ENCODE peak calls at places on chromosomes 13 and 19, in eight cellular contexts. O is HepG2, S is stomach, X is psoas muscle, E is SK-N-SH, Y is transverse colon, F is neural progenitor cell, H is heart left ventricle. P is an unnamed sample.

GRCh38 chr13:77919351-77920294 is 992 bp upstream of the EDNRB start:
- DNase-seq in Y (peak; percentile 21), O (no peak), X (peak; percentile 82), F (peak; percentile 69), E (peak; percentile 56), H (peak; percentile 59), S (no peak), P (peak; percentile 43)

GRCh38 chr19:56147307-56147706 is 6.2 kb downstream of the ZNF444 start:
- DNase-seq in X (no peak), S (no peak), E (no peak), Y (no peak), O (no peak), F (no peak), H (no peak), P (peak; percentile 51)

GRCh38 chr13:113751491-113751890 is 7.5 kb upstream of the TMEM255B start:
- DNase-seq in S (no peak), O (no peak), H (no peak), E (no peak), F (no peak), Y (no peak), X (no peak), P (no peak)

GRCh38 chr13:50156140-50156539 is 140.9 kb downstream of the KCNRG start:
- DNase-seq in F (no peak), O (peak; percentile 35), H (no peak), X (no peak), S (no peak), Y (no peak), E (no peak), P (no peak)

GRCh38 chr13:111130111-111130508 is 15.0 kb downstream of the ARHGEF7 start:
- DNase-seq in X (no peak), O (no peak), H (no peak), E (no peak), S (no peak), F (no peak), Y (no peak), P (no peak)

GRCh38 chr13:113351514-113352026 is 12.4 kb downstream of the GRTP1 start:
- DNase-seq in S (no peak), Y (no peak), F (no peak), X (peak; percentile 59), E (no peak), H (no peak), O (no peak), P (peak; percentile 96)

GRCh38 chr19:21498651-21499050 is 6.8 kb upstream of the ZNF429 start:
- DNase-seq in Y (no peak), H (no peak), S (no peak), F (no peak), E (no peak), O (no peak), X (no peak), P (no peak)

GRCh38 chr19:19343016-19343362 is 22.4 kb downstream of the MAU2 start:
- DNase-seq in E (no peak), X (no peak), O (no peak), F (no peak), H (no peak), S (no peak), Y (no peak), P (no peak)

GRCh38 chr19:48635263-48635965 is 1.8 kb downstream of the DBP start:
- DNase-seq in F (peak; percentile 90), H (peak; percentile 84), S (peak; percentile 75), X (peak; percentile 88), Y (peak; percentile 82), E (peak; percentile 89), O (no peak), P (peak; percentile 88)

GRCh38 chr19:34962281-34962944 is 1.6 kb downstream of the ZNF792 start:
- DNase-seq in H (peak; percentile 35), X (no peak), E (peak; percentile 72), Y (no peak), O (peak; percentile 86), F (no peak), S (no peak), P (no peak)

GRCh38 chr13:27403252-27403678 is 21.2 kb upstream of the GTF3A start:
- DNase-seq in F (peak; percentile 61), E (no peak), O (no peak), Y (no peak), H (no peak), X (no peak), S (no peak), P (no peak)

GRCh38 chr13:113999618-113999910 is 25.7 kb upstream of the C13orf46 start:
- DNase-seq in S (no peak), H (no peak), Y (no peak), F (no peak), E (no peak), X (peak; percentile 38), O (no peak), P (no peak)

GRCh38 chr19:58123354-58123753 is 25.3 kb upstream of the ZSCAN18 start:
- DNase-seq in H (no peak), O (no peak), F (peak; percentile 6), S (no peak), X (no peak), E (no peak), Y (no peak), P (no peak)

GRCh38 chr19:11058246-11059030 is 30.8 kb upstream of the LDLR start:
- DNase-seq in E (no peak), X (no peak), F (no peak), S (no peak), O (no peak), H (no peak), Y (no peak), P (no peak)

GRCh38 chr19:13398780-13399726 is 107.2 kb downstream of the CACNA1A start:
- DNase-seq in S (no peak), O (no peak), Y (no peak), H (no peak), E (no peak), X (no peak), F (no peak), P (no peak)

GRCh38 chr19:41575998-41576397 is at the start of gene CEACAM21:
- DNase-seq in H (peak; percentile 56), E (no peak), X (peak; percentile 64), F (no peak), Y (peak; percentile 66), S (peak; percentile 45), O (no peak), P (peak; percentile 34)

GRCh38 chr19:41577144-41577830 is 1.3 kb downstream of the CEACAM21 start:
- DNase-seq in X (no peak), Y (no peak), S (no peak), F (no peak), E (no peak), H (no peak), O (peak; percentile 27), P (no peak)

GRCh38 chr19:41578886-41579285 is 2.9 kb downstream of the CEACAM21 start:
- DNase-seq in S (no peak), X (no peak), H (no peak), Y (no peak), F (no peak), O (no peak), E (no peak), P (no peak)

GRCh38 chr19:41577833-41578232 is 1.9 kb downstream of the CEACAM21 start:
- DNase-seq in X (no peak), O (no peak), Y (no peak), S (no peak), F (no peak), E (no peak), H (no peak), P (no peak)
- H3K27ac ChIP-seq in X (no peak overlapping the region), O (no peak overlapping the region), Y (no peak overlapping the region), S (no peak overlapping the region), F (no peak overlapping the region), E (no peak overlapping the region), H (no peak overlapping the region), P (no peak overlapping the region)

DNA sequence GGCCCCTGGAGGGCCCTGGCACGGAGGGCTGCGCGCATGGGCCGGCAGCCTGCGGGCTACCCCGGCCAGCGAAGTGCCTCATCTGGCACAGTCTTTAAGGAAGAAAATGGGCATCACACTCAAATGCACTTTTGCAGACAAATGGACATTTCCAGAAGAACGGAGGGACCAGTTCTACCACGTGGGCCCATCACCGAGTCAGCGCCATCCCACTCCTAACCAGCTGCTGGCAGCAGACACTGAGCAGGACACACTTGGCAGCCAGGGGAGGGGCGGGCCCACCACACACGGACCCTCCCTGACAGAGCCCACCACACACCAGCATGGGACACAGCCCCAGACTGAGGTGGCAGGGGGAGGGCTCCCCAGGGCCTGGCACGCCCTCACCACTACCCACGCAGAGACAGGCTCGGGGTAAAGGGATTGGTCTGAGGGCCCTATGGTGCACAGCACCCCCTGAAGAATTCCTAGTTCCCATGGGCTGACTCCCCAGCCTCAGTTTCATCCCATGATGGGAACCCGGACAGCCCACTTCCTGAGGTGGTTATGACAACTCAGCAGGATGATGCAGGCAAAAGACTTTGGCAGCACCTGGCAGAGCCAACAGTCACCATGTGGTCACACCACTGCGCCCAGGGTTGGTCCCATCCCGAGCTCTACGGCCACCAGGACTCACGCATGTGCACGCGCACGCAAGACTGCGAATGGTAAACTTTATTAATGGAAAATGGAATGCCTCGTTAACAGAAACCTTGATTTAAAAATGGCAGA is 18.7 kb upstream of the TINCR start:
- DNase-seq in X (peak; percentile 38), Y (no peak), F (no peak), O (no peak), H (no peak), S (no peak), E (no peak), P (no peak)
- H3K27ac ChIP-seq in X (peak overlapping the region; percentile 80), Y (peak overlapping the region; percentile 62), F (peak overlapping the region; percentile 88), O (no peak overlapping the region), H (peak overlapping the region; percentile 71), S (no peak overlapping the region), E (no peak overlapping the region), P (no peak overlapping the region)

DNA sequence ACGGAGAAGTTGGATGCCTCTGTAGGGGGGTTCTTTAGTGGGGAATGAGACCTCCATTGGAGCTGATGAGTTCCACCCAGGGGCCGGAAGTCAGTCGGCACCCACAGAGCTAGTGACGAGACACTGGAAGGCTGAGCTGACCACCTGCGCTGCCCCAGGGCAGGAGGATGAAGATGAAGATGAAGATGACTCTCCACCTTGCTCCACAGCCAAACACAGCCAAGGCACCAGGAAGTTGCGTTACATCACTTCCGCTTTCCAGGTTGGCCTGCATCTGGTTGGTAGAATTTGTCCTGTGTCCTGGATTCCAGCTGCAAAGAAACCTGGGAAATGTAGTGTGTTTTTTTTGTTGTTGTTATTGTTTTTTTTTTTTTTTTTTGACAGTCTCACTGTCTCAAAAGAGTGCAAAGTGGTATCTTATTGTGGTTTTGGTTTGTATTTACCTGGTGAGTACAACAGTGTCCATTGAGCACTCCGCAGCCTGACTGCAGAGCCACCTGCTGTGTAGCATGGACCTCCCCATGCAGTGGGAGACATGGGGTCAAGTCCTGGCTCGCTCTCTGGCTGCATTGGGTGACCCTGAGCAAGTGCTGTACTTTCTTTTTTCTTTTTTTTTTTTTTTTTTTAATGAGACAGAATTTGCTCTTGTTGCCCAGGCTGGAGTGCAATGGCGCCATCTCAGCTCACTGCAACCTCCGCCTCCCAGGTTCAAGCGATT is 1.9 kb downstream of the TBC1D17 start:
- DNase-seq in H (no peak), S (no peak), X (peak; percentile 54), F (no peak), O (no peak), Y (no peak), E (no peak), P (no peak)
- H3K27ac ChIP-seq in H (no peak overlapping the region), S (no peak overlapping the region), X (peak overlapping the region; percentile 12), F (no peak overlapping the region), O (no peak overlapping the region), Y (no peak overlapping the region), E (no peak overlapping the region), P (no peak overlapping the region)

DNA sequence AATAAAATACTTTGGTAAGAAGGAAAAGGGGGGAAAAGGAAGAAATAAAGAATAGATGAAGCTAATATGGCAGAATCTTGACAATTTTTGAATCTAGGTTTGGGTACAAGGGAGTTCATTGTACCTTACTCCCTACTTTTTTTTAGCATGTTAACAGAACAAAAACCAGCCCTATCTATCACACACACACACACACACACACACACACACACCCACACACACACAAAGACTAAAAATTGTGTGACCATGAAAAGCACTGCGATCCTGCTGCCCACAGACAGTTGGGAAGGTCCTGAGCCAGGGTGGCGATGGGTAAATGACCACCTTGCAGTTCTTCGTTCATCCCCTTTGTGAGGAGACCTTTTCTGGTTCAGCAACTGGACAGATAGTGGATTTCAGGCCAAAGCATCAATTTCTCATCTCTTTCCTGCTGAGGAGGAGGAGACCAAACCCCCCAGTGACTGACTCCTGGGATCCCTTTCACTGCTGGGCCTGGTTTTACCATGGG is 91.8 kb downstream of the SIPA1L3 start:
- DNase-seq in E (no peak), Y (no peak), H (no peak), S (no peak), O (no peak), F (no peak), X (no peak), P (no peak)
- H3K27ac ChIP-seq in E (peak overlapping the region; percentile 58), Y (no peak overlapping the region), H (peak overlapping the region; percentile 54), S (peak overlapping the region; percentile 13), O (no peak overlapping the region), F (no peak overlapping the region), X (peak overlapping the region; percentile 41), P (no peak overlapping the region)